ENCODE peak calls at places on chromosomes 11 and 22, in eight cellular contexts. X is left lung, I is sigmoid colon, A is endothelial cell, P is HCT116, E is PC-9, F is BE2C, L is astrocyte. R is an unnamed sample.

GRCh38 chr11:108596701-108597100 is 3.1 kb upstream of the EXPH5 start:
- DNase-seq in P (no peak), E (no peak), A (no peak), X (no peak), I (no peak), F (no peak), L (no peak), R (no peak)

GRCh38 chr11:69892237-69892985 is 73.2 kb upstream of the FGF3 start:
- DNase-seq in X (no peak), P (no peak), I (no peak), A (peak), F (peak), E (no peak), L (no peak), R (peak)

GRCh38 chr11:119388103-119388502 is 6.6 kb upstream of the USP2 start:
- DNase-seq in P (no peak), A (no peak), F (no peak), I (no peak), L (no peak), X (no peak), E (no peak), R (no peak)

GRCh38 chr22:41885116-41885515 is 29.8 kb downstream of the SHISA8 start:
- DNase-seq in P (no peak), L (no peak), X (no peak), A (no peak), F (no peak), I (no peak), E (no peak), R (no peak)

GRCh38 chr22:38753894-38754246 is 1.9 kb downstream of the SUN2 start:
- DNase-seq in F (no peak), I (no peak), E (no peak), P (no peak), L (no peak), X (no peak), A (no peak), R (no peak)

GRCh38 chr22:32794449-32795213 is 6.9 kb upstream of the TIMP3 start:
- DNase-seq in L (peak), E (no peak), A (no peak), F (no peak), I (no peak), P (peak), X (no peak), R (no peak)

GRCh38 chr22:46797355-46797754 is 34.9 kb downstream of the TBC1D22A start:
- DNase-seq in L (no peak), I (peak), P (no peak), E (no peak), A (no peak), X (no peak), F (peak), R (peak)

GRCh38 chr11:13309156-13309555 is 31.6 kb downstream of the BMAL1 start:
- DNase-seq in L (no peak), I (no peak), F (no peak), P (no peak), A (no peak), X (no peak), E (no peak), R (no peak)

GRCh38 chr11:10490398-10491232 is 35.6 kb downstream of the AMPD3 start:
- DNase-seq in E (peak), A (no peak), X (peak), F (no peak), P (peak), L (peak), I (peak), R (no peak)

GRCh38 chr11:116379185-116379828 is 393.5 kb downstream of the BUD13 start:
- DNase-seq in A (peak), P (no peak), E (peak), I (no peak), F (no peak), X (no peak), L (no peak), R (no peak)

GRCh38 chr22:22348127-22348814 is 103.7 kb downstream of the VPREB1 start:
- DNase-seq in A (peak), E (no peak), L (no peak), I (no peak), X (no peak), P (peak), F (no peak), R (peak)

GRCh38 chr11:64146036-64146943 is 19.6 kb downstream of the MACROD1 start:
- DNase-seq in P (peak), A (peak), L (no peak), E (peak), I (no peak), X (peak), F (peak), R (peak)
- TF ChIP-seq CTCF in P (peak), A (peak), L (peak), E (peak), I (peak), X (peak), F (peak), R (peak)

GRCh38 chr11:30653606-30654005 is 67.5 kb upstream of the MPPED2 start:
- DNase-seq in X (no peak), P (no peak), I (no peak), L (no peak), F (no peak), E (no peak), A (no peak), R (no peak)
- TF ChIP-seq CTCF in X (no peak), P (no peak), I (no peak), L (no peak), F (no peak), E (no peak), A (no peak), R (no peak)

GRCh38 chr11:8366316-8366715 is 102.6 kb upstream of the LMO1 start:
- DNase-seq in I (no peak), L (no peak), F (no peak), A (no peak), P (no peak), E (no peak), X (no peak), R (no peak)

GRCh38 chr11:8368194-8368593 is 104.5 kb upstream of the LMO1 start:
- DNase-seq in I (peak), X (no peak), F (no peak), L (no peak), A (no peak), E (no peak), P (no peak), R (no peak)

GRCh38 chr11:8363924-8364323 is 100.2 kb upstream of the LMO1 start:
- DNase-seq in P (no peak), X (no peak), I (no peak), L (no peak), A (no peak), E (no peak), F (no peak), R (no peak)

GRCh38 chr11:8362899-8363298 is 99.2 kb upstream of the LMO1 start:
- DNase-seq in F (no peak), P (no peak), E (no peak), L (no peak), A (no peak), X (no peak), I (no peak), R (no peak)

GRCh38 chr11:8365542-8365941 is 101.9 kb upstream of the LMO1 start:
- DNase-seq in X (no peak), E (no peak), P (no peak), A (no peak), I (no peak), F (no peak), L (no peak), R (no peak)
- TF ChIP-seq CTCF in X (no peak), E (no peak), P (peak), A (no peak), I (no peak), F (no peak), L (no peak), R (no peak)

DNA sequence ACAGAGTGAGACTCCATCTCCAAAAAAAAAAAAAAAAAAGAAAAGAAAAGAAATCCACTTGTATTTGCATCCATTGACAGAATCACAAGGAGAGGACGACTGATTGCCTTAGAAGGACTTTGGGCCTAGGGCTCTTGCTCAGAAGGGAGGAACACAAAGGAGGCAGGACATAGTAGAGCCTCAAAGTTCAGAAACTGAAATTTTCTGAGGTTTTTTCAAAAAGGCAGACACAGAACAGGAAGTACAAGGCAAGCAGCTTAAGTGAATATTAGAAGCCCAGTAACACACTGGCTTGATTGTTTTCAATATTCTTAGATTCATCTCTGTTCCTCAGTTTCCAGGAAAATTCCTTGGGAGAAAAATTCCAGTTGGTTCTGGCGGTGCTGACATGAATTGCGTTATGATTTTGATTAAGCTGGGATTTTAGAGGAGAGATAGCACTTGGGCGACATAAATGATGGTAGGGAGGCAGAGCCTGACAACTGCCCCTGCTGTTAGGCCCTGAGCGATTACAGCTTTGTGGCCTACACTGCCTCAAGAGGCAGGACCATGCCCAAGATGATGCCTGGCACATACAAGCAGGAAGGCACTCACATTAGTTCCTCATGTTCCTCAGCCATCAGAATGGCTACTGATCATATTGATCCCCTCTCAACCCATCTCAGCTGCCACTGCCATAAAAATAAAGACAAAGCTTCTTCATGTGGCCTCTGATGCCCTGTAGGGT is 15.3 kb downstream of the CLPB start:
- DNase-seq in F (no peak), E (no peak), I (peak), P (no peak), A (no peak), L (no peak), X (no peak), R (no peak)
- TF ChIP-seq CTCF in F (peak), E (no peak), I (no peak), P (peak), A (no peak), L (no peak), X (no peak), R (no peak)

DNA sequence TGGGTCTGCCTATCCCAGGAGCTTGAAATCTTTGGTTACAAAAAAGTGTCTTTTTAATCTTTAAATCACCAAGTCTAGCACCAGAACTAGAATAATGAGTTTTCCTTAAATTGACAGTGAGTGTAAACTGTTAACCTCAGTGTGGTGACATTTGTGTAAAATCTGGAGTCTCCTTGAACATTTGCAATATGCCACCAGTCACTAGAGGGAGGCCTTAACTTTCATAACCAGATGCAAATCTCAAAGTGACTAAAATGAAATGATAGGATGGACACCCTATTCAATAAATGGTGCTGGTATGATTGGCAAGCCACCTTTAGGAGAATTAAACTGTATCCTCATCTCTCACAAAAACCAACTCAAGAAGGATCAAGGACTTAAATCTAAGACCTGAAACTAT is 8.3 kb upstream of the SCGB1D2 start:
- DNase-seq in E (no peak), I (no peak), X (no peak), P (no peak), F (no peak), L (no peak), A (no peak), R (no peak)
- TF ChIP-seq CTCF in E (peak), I (no peak), X (no peak), P (peak), F (no peak), L (no peak), A (no peak), R (no peak)

GRCh38 chr11:33912405-33913361 is 20.8 kb upstream of the LMO2 start:
- DNase-seq in E (peak), X (peak), P (peak), A (no peak), L (peak), F (no peak), I (no peak), R (no peak)
- TF ChIP-seq CTCF in E (no peak), X (no peak), P (no peak), A (no peak), L (no peak), F (no peak), I (no peak), R (no peak)

GRCh38 chr11:62705401-62705800 is 1.8 kb downstream of the BSCL2 start:
- DNase-seq in F (peak), I (no peak), X (no peak), P (no peak), A (no peak), L (no peak), E (peak), R (no peak)

GRCh38 chr11:62708423-62709261 is 1.2 kb downstream of the GNG3 start:
- DNase-seq in L (no peak), P (no peak), F (no peak), I (peak), X (no peak), E (peak), A (peak), R (peak)

GRCh38 chr11:62706841-62707240 is 383 bp downstream of the BSCL2 start:
- DNase-seq in E (no peak), F (no peak), X (no peak), A (no peak), L (no peak), I (peak), P (no peak), R (no peak)

GRCh38 chr11:62707277-62707771 is at the start of the genes BSCL2 and GNG3:
- DNase-seq in F (peak), X (no peak), I (no peak), E (no peak), L (no peak), A (peak), P (no peak), R (peak)

DNA sequence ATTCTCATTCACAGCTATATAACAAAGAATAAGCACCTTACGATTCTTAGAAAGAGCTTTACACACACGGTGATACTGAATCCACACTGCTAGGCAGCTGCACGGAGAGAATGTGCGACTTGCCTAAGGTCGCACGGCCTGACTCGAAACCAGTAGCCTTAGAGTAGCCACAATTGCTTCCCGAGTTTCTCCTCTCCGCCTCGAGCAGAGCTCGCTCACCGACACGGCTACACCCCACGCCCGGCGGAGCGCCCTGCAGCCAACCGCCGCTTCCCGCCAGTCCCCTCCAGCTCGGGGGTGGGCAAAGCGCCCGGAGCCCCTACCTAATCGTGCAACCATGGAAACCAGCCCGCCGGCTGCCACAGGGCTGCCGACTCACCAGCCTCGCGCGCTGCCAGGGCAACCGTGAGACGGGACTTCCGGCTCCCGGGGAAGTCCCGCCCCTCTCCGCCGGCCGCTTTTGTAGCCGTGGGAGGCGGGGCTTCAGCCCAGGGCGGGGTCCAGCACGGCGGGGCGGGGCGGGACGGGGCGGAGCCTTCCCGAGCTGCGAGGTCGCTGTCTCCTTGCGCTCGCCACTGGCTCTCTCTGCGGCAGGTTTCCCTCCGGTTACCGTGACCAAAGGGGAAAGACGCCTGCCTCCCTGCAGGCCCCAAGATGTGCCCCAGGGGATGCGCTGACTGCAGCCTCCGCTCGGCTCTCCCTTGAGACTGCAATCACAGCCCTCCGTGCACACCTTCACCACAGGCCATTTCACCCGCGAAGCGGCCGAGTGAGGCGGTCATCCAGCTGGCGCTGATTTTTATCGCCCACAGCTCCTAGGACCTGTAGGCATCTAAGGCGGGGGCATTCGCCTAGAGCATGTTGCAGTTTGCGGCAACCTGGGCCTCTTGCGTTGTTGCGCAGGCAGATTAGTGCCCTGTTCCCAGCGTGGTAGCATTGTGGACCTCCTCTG is 1.1 kb downstream of the BSCL2 start:
- DNase-seq in P (peak), F (peak), E (peak), L (peak), X (peak), A (peak), I (peak), R (peak)
- TF ChIP-seq CTCF in P (no peak), F (no peak), E (no peak), L (no peak), X (no peak), A (no peak), I (no peak), R (no peak)

DNA sequence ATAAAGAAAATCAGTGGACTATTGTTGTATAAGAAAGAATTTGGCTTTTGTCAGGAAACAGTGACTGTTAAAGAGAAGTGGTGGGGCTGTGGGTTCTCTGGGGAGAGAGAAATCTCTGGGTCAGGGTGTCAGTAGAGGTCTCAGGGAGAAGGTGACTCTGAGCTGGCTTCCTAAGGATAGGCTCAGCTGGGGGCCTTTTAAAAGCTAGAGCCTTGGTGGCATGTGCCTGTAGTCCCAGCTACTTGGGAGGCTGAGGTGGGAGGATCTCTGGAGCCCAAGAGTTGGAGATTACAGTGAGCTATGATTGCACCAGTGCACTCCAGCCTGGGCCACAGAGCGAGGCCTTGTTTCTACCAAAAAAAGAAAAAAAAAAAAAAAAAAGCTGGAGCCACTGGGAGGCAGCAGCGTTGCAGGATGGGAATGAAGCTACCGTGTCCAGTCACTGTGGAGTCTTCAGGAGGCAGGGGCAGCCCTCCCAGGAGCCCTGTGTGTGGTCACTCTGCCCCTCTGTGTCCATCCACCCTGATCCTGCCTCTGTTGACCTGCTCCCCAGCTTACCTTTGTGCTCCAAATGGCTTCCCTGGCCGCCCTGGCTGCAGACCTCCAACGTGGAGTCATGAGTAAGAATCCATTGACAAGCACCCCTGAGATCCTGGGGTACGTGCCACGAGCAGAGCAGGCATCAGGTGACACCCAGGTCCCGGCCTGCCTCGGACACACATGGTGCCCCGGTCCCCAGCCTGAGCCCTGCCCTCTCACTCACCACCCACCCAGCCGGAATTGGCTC is 5.4 kb upstream of the MIF start:
- DNase-seq in E (no peak), X (no peak), P (no peak), A (no peak), F (no peak), L (no peak), I (no peak), R (no peak)
- TF ChIP-seq CTCF in E (no peak), X (no peak), P (peak), A (no peak), F (peak), L (peak), I (no peak), R (no peak)

GRCh38 chr22:24768537-24769374 is 5.8 kb downstream of the PIWIL3 start:
- DNase-seq in L (peak), F (peak), E (peak), P (peak), I (peak), A (peak), X (peak), R (peak)

GRCh38 chr22:24776525-24776924 is 2.0 kb upstream of the PIWIL3 start:
- DNase-seq in E (no peak), X (no peak), F (no peak), L (no peak), P (no peak), I (no peak), A (no peak), R (no peak)

GRCh38 chr22:24775769-24776492 is 1.4 kb upstream of the PIWIL3 start:
- DNase-seq in P (no peak), F (no peak), X (no peak), A (no peak), E (peak), L (no peak), I (no peak), R (no peak)

GRCh38 chr22:24772493-24773220 is 1.9 kb downstream of the PIWIL3 start:
- DNase-seq in I (no peak), A (peak), E (no peak), P (peak), L (peak), F (peak), X (no peak), R (peak)
- TF ChIP-seq CTCF in I (no peak), A (peak), E (peak), P (peak), L (peak), F (peak), X (no peak), R (peak)

R was measured in glutamatergic neuron.